ENCODE peak calls at places on chromosomes 4 and X, in four cellular contexts. W is GM12878, K is K562, I is HL-60. M is an unnamed sample.

GRCh38 chr4:185082549-185082948 is 60.5 kb upstream of the SLC25A4 start:
- DNase-seq in W (no peak), K (no peak), I (peak), M (no peak)

GRCh38 chr4:41990383-41991111 is at the start of gene SLC30A9:
- DNase-seq in W (peak), K (peak), I (peak), M (peak)

GRCh38 chr4:139728840-139729239 is 63.2 kb downstream of the MGST2 start:
- DNase-seq in W (no peak), K (no peak), I (no peak), M (no peak)

GRCh38 chrX:115324194-115324593 is 34.7 kb downstream of the LUZP4 start:
- DNase-seq in W (no peak), K (no peak), I (no peak), M (no peak)

GRCh38 chr4:173169428-173170209 is 1.0 kb downstream of the GALNT7 start:
- DNase-seq in W (no peak), K (peak), I (peak), M (peak)

GRCh38 chrX:21479695-21480280 is 105.6 kb downstream of the CNKSR2 start:
- DNase-seq in W (no peak), K (no peak), I (peak), M (no peak)

GRCh38 chrX:104428231-104428630 is 137.8 kb upstream of the IL1RAPL2 start:
- DNase-seq in W (no peak), K (no peak), I (no peak), M (no peak)

GRCh38 chr4:119040711-119041185 is 94.9 kb upstream of the MYOZ2 start:
- DNase-seq in W (no peak), K (no peak), I (no peak), M (no peak)

DNA sequence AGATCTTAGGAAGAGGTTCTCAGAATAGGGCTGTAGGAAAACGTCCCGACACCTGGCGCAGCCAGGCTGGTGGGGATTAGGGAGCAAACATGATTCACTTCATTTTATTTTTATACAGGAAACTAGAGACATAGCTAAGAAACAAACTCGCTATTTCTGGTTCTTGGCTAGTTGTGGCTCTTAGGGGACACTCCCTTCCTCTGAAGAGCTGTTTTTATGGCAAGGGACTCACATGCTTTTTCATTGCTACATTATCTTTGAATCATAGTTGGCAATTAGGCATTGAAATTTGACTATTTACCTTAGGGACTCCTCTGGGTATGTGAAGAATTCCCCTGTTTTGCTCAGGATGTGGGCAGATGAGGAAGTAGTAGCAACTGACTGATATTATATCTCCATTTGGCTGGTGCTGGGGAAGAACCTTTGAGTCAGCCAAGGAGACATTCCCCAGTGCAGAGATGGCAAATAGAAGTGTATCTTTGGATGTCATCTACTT is 174.5 kb downstream of the SMIM20 start:
- DNase-seq in W (peak), K (no peak), I (no peak), M (no peak)
- TF ChIP-seq SPI1 in W (peak), K (no peak), I (no peak), M (peak)

GRCh38 chrX:15356444-15356843 is 21.1 kb upstream of the PIGA start:
- DNase-seq in W (no peak), K (no peak), I (no peak), M (no peak)
- TF ChIP-seq POLR2AphosphoS5 in W (no peak), K (no peak), I (no peak), M (no peak)

DNA sequence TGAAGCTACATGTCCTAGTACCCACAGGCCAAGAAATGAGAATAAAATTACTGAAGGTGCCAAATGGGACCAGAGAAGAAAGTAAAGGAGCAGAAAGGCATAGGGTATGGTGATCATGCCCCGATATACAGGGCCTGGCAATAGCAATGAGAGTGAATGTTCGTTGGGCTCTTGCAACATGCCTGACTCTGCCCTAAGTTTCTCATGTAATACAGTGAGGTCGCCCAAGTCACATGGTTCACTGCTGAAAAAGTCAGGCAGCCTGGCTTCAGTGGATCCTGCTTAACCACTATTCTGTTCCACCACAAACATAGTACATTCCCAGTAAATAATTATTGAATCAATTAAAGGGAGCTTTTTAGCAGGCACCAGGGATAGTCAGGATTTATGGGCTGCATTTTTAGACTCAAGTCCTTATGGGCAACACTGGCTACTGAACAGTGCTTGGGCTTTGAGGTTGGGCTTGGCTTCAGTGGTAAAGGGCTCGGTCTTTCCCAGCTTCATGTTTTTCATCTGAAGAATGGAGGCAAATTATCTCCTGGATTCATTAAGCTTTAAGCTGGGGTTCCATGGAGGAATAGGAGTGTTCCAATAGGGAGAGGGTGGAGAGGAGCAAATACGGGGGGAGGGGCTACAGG is 67.1 kb upstream of the ZNF518B start:
- DNase-seq in W (no peak), K (no peak), I (peak), M (no peak)
- TF ChIP-seq SPI1 in W (no peak), K (no peak), I (no peak), M (no peak)

DNA sequence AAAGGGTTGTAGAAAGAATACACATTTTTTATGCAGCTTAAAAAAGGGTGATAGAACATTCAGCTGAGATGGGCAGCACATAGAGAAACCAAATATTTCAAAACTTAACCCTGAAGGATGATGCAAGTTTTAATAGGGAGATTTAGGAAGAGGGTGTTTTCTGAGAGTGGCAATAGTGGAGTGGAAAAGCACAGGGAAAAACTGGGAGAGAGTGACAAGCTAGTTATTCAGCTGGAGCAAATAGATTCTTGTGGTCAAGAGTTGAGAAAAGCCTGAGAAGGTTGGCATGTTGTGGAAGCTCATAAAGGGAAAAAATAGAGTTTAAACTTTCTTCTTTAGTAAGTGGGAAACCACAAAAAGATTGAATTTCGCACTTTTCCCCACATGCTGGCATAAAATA is 359.6 kb upstream of the PITX2 start:
- DNase-seq in W (no peak), K (no peak), I (no peak), M (no peak)
- TF ChIP-seq POLR2AphosphoS5 in W (no peak), K (no peak), I (no peak), M (no peak)

GRCh38 chr4:95023110-95023509 is 265.4 kb downstream of the BMPR1B start:
- DNase-seq in W (no peak), K (no peak), I (no peak), M (no peak)

GRCh38 chr4:95027906-95028618 is 270.3 kb downstream of the BMPR1B start:
- DNase-seq in W (no peak), K (no peak), I (no peak), M (no peak)
- TF ChIP-seq SPI1 in W (no peak), K (no peak), I (no peak), M (no peak)

DNA sequence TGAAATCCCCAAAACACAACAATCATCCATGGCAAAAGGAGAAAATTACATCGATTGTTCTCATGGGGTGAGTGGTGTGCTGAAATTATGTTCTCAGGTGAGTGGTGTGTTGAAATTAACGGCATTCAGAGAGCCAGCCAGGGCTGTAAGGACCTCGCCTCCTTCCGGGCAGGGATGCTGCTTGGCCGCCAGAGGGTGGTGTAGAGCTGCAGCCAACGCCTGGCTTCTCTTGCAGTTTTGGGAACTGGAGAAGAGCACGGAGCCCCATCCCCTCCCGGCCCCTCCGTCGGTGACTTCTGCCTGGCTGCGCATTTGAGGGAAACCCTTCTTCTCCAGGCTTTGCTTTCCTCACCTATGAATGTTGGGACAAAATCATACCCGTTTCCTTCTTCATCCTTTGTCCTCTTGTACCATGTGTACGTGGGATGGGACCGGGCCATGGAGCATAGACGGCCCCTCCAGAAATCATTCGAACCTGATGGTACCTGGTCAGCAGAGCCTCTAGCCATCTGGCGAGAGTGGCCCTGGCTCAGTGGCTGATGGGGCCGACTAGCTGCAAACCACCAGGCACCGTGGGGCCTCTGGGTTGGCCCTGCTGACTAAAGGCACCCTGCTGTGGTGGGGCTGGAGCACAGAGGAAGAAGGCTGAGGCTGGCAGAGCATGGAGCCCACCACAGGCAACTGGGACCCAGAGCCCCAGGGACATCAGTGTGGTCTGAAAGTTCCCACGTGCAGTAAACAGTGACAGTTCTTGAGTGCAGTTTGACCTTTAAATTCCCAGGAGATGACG is 28.4 kb downstream of the TRMT44 start:
- DNase-seq in W (peak), K (peak), I (peak), M (peak)
- TF ChIP-seq POLR2AphosphoS5 in W (peak), K (no peak), I (no peak), M (no peak)

M was measured in GM12891.